ENCODE peak calls at places on chromosomes 16 and 17, in eight cellular contexts. J is activated naive CD4-positive, alpha-beta T cell; P is astrocyte of the spinal cord; T is fibroblast of the aortic adventitia; W is NCI-H1092; V is dermis blood vessel endothelial cell; Z is AG04450; X is BE2C. M is an unnamed sample.

GRCh38 chr16:69477546-69477945 is 53.1 kb downstream of the CYB5B start:
- DNase-seq in J (no peak), P (no peak), T (peak), W (no peak), V (peak), Z (no peak), X (no peak), M (peak)

GRCh38 chr17:32518856-32519768 is 32.3 kb downstream of the CDK5R1 start:
- DNase-seq in J (no peak), P (peak), T (no peak), W (peak), V (peak), Z (no peak), X (peak), M (peak)

GRCh38 chr17:57892820-57893595 is 43.2 kb upstream of the MRPS23 start:
- DNase-seq in J (no peak), P (peak), T (peak), W (peak), V (peak), Z (peak), X (no peak), M (peak)

GRCh38 chr17:74566132-74566753 is 1.1 kb downstream of the CD300H start:
- DNase-seq in J (no peak), P (no peak), T (peak), W (peak), V (peak), Z (no peak), X (peak), M (peak)

GRCh38 chr17:2259769-2260536 is 43.6 kb downstream of the SMG6 start:
- DNase-seq in J (no peak), P (peak), T (peak), W (no peak), V (no peak), Z (no peak), X (no peak), M (no peak)

GRCh38 chr17:7561589-7562207 is at the start of gene SENP3:
- DNase-seq in J (peak), P (peak), T (peak), W (peak), V (peak), Z (peak), X (peak), M (peak)

GRCh38 chr17:70655179-70655578 is 485.8 kb downstream of the KCNJ2 start:
- DNase-seq in J (no peak), P (no peak), T (no peak), W (peak), V (no peak), Z (no peak), X (no peak), M (no peak)

GRCh38 chr16:68658258-68658973 is 13.3 kb downstream of the CDH3 start:
- DNase-seq in J (no peak), P (peak), T (peak), W (no peak), V (no peak), Z (no peak), X (no peak), M (peak)

GRCh38 chr16:53588081-53588648 is 85.2 kb upstream of the AKTIP start:
- DNase-seq in J (no peak), P (no peak), T (no peak), W (no peak), V (no peak), Z (no peak), X (no peak), M (no peak)

GRCh38 chr16:14181371-14182050 is 110.4 kb downstream of the MRTFB start:
- DNase-seq in J (no peak), P (peak), T (peak), W (no peak), V (peak), Z (peak), X (no peak), M (peak)

GRCh38 chr17:75010683-75011406 is 1.6 kb upstream of the MRPL58 start:
- DNase-seq in J (no peak), P (peak), T (peak), W (no peak), V (peak), Z (no peak), X (peak), M (no peak)

GRCh38 chr17:31433811-31434210 is 42.3 kb downstream of the RAB11FIP4 start:
- DNase-seq in J (no peak), P (no peak), T (no peak), W (no peak), V (no peak), Z (no peak), X (no peak), M (no peak)

GRCh38 chr17:57994436-57994835 is 6.4 kb upstream of the VEZF1 start:
- DNase-seq in J (no peak), P (no peak), T (no peak), W (no peak), V (no peak), Z (no peak), X (no peak), M (no peak)

GRCh38 chr17:76556759-76557367 is 17.0 kb downstream of the PRCD start:
- DNase-seq in J (no peak), P (no peak), T (peak), W (no peak), V (peak), Z (no peak), X (no peak), M (peak)

M was measured in A673.